ENCODE peak calls at places on chromosomes 4 and X, in seven cellular contexts. Q is activated T-helper 1 cell treated with anti-CD3 and anti-CD28 coated beads, Interleukin-12 subunit alpha, Interleukin-12 subunit beta, Interleukin-2, Interleukin-4 antibody, amounts not matched to agents 30 ng/mL and 10 ng/mL and 1 ng/mL, durations not matched to agents 14 hours and 24 hours and 36 hours; D is upper lobe of right lung; P is Caki2; Z is H4; C is amniotic stem cell; X is A673. E is an unnamed sample.

GRCh38 chr4:189974056-189974455 is 33.4 kb downstream of the FRG1 start:
- DNase-seq in Q (no peak), Z (no peak), P (no peak), D (no peak), X (peak), C (no peak), E (no peak)

GRCh38 chr4:113311047-113311446 is 261.6 kb downstream of the ANK2 start:
- DNase-seq in D (no peak), Q (no peak), C (no peak), X (no peak), P (no peak), Z (no peak), E (no peak)

GRCh38 chr4:188986271-188986689 is 847.0 kb downstream of the TRIML1 start:
- DNase-seq in Z (peak), D (no peak), Q (no peak), P (peak), X (peak), C (peak), E (no peak)

GRCh38 chrX:48573690-48574269 is 504 bp upstream of the RBM3 start:
- DNase-seq in P (no peak), Z (no peak), D (no peak), C (no peak), X (peak), Q (no peak), E (no peak)

GRCh38 chrX:39830414-39830813 is 267.3 kb downstream of the BCOR start:
- DNase-seq in Z (no peak), X (no peak), D (no peak), C (no peak), Q (no peak), P (no peak), E (no peak)

GRCh38 chr4:42588909-42589308 is 68.0 kb downstream of the ATP8A1 start:
- DNase-seq in D (no peak), Q (no peak), X (no peak), P (no peak), C (no peak), Z (no peak), E (no peak)

GRCh38 chr4:183314336-183314735 is 5.7 kb downstream of the CLDN22 start:
- DNase-seq in X (no peak), Q (no peak), C (no peak), P (no peak), Z (no peak), D (no peak), E (no peak)

GRCh38 chr4:3493720-3494492 is 30.8 kb downstream of the DOK7 start:
- DNase-seq in Z (no peak), X (no peak), C (no peak), P (no peak), Q (no peak), D (no peak), E (no peak)

GRCh38 chr4:110622841-110623709 is at the start of gene PITX2:
- DNase-seq in D (peak), C (peak), X (no peak), Z (no peak), P (no peak), Q (peak), E (no peak)

GRCh38 chr4:176287546-176287945 is 18.5 kb upstream of the ASB5 start:
- DNase-seq in Q (no peak), P (no peak), X (no peak), D (no peak), C (no peak), Z (no peak), E (no peak)

GRCh38 chr4:124055896-124056295 is 656.6 kb downstream of the ANKRD50 start:
- DNase-seq in X (no peak), C (no peak), Z (no peak), P (no peak), D (no peak), Q (no peak), E (no peak)

GRCh38 chr4:39048291-39048690 is 13.7 kb upstream of the KLHL5 start:
- DNase-seq in C (no peak), P (no peak), Z (no peak), X (no peak), Q (no peak), D (no peak), E (no peak)

GRCh38 chr4:27176400-27176799 is 315.8 kb downstream of the STIM2 start:
- DNase-seq in P (no peak), Z (peak), Q (no peak), D (no peak), C (no peak), X (peak), E (no peak)

GRCh38 chr4:89915151-89915550 is 20.5 kb downstream of the MMRN1 start:
- DNase-seq in Q (no peak), C (no peak), D (no peak), Z (no peak), P (no peak), X (no peak), E (no peak)

GRCh38 chr4:68466751-68467150 is 19.5 kb downstream of the TMPRSS11E start:
- DNase-seq in D (no peak), X (no peak), C (no peak), Z (no peak), Q (no peak), P (no peak), E (no peak)

GRCh38 chr4:184250795-184251679 is 33.4 kb upstream of the ENPP6 start:
- DNase-seq in C (peak), Z (peak), X (peak), P (peak), Q (no peak), D (no peak), E (no peak)

GRCh38 chr4:145177906-145178538 is 2.4 kb downstream of the OTUD4 start:
- DNase-seq in Z (no peak), X (peak), C (no peak), Q (no peak), D (no peak), P (no peak), E (no peak)

GRCh38 chr4:26082565-26082964 is 168.5 kb downstream of the SMIM20 start:
- DNase-seq in P (no peak), Z (no peak), D (no peak), X (no peak), C (no peak), Q (no peak), E (no peak)

GRCh38 chr4:30719363-30720020 is 677 bp upstream of the PCDH7 start:
- DNase-seq in P (peak), D (no peak), X (peak), Q (no peak), Z (peak), C (peak), E (no peak)

GRCh38 chrX:2828404-2829065 is at the start of gene GYG2:
- DNase-seq in X (peak), D (no peak), Q (no peak), Z (peak), C (no peak), P (peak), E (no peak)

GRCh38 chrX:46551494-46552128 is 6.4 kb upstream of the ZNF674 start:
- DNase-seq in X (peak), Z (peak), P (peak), D (no peak), Q (no peak), C (no peak), E (no peak)

GRCh38 chrX:12007881-12008280 is 130.4 kb upstream of the FRMPD4 start:
- DNase-seq in D (no peak), P (peak), Q (no peak), C (peak), X (peak), Z (peak), E (no peak)

GRCh38 chrX:154348646-154349358 is 25.6 kb downstream of the FLNA start:
- DNase-seq in P (no peak), C (no peak), X (no peak), Q (no peak), D (peak), Z (no peak), E (no peak)

GRCh38 chrX:23764585-23764984 is 18.4 kb upstream of the SAT1 start:
- DNase-seq in P (no peak), D (no peak), Z (no peak), C (no peak), X (no peak), Q (no peak), E (no peak)

GRCh38 chr4:48079972-48080391 is 54.1 kb downstream of the TXK start:
- DNase-seq in D (no peak), Z (peak), P (peak), Q (no peak), C (no peak), X (peak), E (no peak)

GRCh38 chrX:10172867-10173266 is 16.1 kb downstream of the CLCN4 start:
- DNase-seq in C (no peak), Q (no peak), P (no peak), D (no peak), X (peak), Z (no peak), E (no peak)

GRCh38 chrX:1679238-1679637 is 64.4 kb downstream of the ASMT start:
- DNase-seq in D (no peak), C (no peak), Q (no peak), P (peak), X (no peak), Z (peak), E (no peak)

GRCh38 chr4:2438822-2439718 is 20.3 kb downstream of the CFAP99 start:
- DNase-seq in Q (no peak), X (no peak), D (peak), P (no peak), C (no peak), Z (no peak), E (no peak)

GRCh38 chr4:151968643-151969042 is 207.8 kb upstream of the GATB start:
- DNase-seq in Q (no peak), P (no peak), C (no peak), Z (no peak), D (no peak), X (no peak), E (no peak)

GRCh38 chr4:2962099-2962455 is 1.1 kb downstream of the NOP14 start:
- DNase-seq in C (no peak), Z (no peak), Q (peak), X (peak), P (no peak), D (no peak), E (no peak)

E was measured in GM12864.